ENCODE peak calls at places on chromosome 9, in ten cellular contexts. N is lower lobe of right lung; I is pancreas; M is NT2/D1; J is body of pancreas; S is fibroblast of lung; Q is iPS DF 6.9; V is astrocyte; P is cardiac muscle cell; A is CD8-positive, alpha-beta T cell. Z is an unnamed sample. For H3K27me3 and H3K36me3, the result is how much of the 10 kb centered on the place peaks cover.

GRCh38 chr9:89849096-89849495 is 244.3 kb downstream of the GADD45G start:
- DNase-seq in N (no peak), I (no peak), M (no peak), J (no peak), S (no peak), Q (no peak), V (no peak), P (no peak), A (no peak), Z (no peak)

GRCh38 chr9:87812375-87813118 is 70.1 kb upstream of the SPATA31E1 start:
- DNase-seq in N (no peak), I (no peak), M (no peak), J (no peak), S (peak), Q (no peak), V (peak), P (no peak), A (no peak), Z (peak)

GRCh38 chr9:98085955-98086354 is 29.4 kb downstream of the NANS start:
- DNase-seq in N (no peak), I (no peak), M (no peak), J (no peak), S (no peak), Q (no peak), V (no peak), P (peak), A (no peak), Z (peak)

GRCh38 chr9:17204611-17205165 is 69.8 kb downstream of the CNTLN start:
- DNase-seq in N (no peak), I (no peak), M (peak), J (no peak), S (no peak), Q (no peak), V (no peak), P (peak), A (no peak), Z (peak)

GRCh38 chr9:95504053-95504963 is 12.5 kb downstream of the PTCH1 start:
- DNase-seq in N (no peak), I (no peak), M (no peak), J (peak), S (peak), Q (no peak), V (no peak), P (peak), A (no peak), Z (peak)

GRCh38 chr9:86321373-86321772 is 32.8 kb downstream of the TUT7 start:
- DNase-seq in N (no peak), I (no peak), M (no peak), J (no peak), S (peak), Q (no peak), V (peak), P (no peak), A (no peak), Z (no peak)

GRCh38 chr9:97109194-97109811 is 70.4 kb upstream of the CTSV start:
- DNase-seq in N (no peak), I (peak), M (peak), J (peak), S (peak), Q (peak), V (peak), P (peak), A (peak), Z (peak)

GRCh38 chr9:8241201-8241600 is 441.6 kb upstream of the DMAC1 start:
- DNase-seq in N (no peak), I (no peak), M (no peak), J (no peak), S (no peak), Q (no peak), V (no peak), P (no peak), A (no peak), Z (no peak)

GRCh38 chr9:4225291-4226119 is 74.4 kb downstream of the GLIS3 start:
- DNase-seq in N (no peak), I (no peak), M (no peak), J (no peak), S (peak), Q (no peak), V (peak), P (no peak), A (no peak), Z (no peak)

GRCh38 chr9:33221568-33221884 is 18.4 kb upstream of the SPINK4 start:
- DNase-seq in N (no peak), I (no peak), M (no peak), J (no peak), S (no peak), Q (no peak), V (no peak), P (no peak), A (no peak), Z (no peak)

GRCh38 chr9:121340676-121341392 is 29.2 kb downstream of the STOM start:
- DNase-seq in N (no peak), I (no peak), M (no peak), J (no peak), S (no peak), Q (no peak), V (no peak), P (no peak), A (no peak), Z (no peak)

GRCh38 chr9:116662633-116663032 is 24.5 kb upstream of the TRIM32 start:
- DNase-seq in N (no peak), I (no peak), M (no peak), J (no peak), S (peak), Q (no peak), V (no peak), P (no peak), A (no peak), Z (no peak)

GRCh38 chr9:23342296-23342695 is 483.7 kb downstream of the ELAVL2 start:
- DNase-seq in N (no peak), I (no peak), M (no peak), J (no peak), S (peak), Q (no peak), V (peak), P (no peak), A (no peak), Z (no peak)

GRCh38 chr9:1098551-1098950 is 48.4 kb downstream of the DMRT2 start:
- DNase-seq in N (no peak), I (no peak), M (no peak), J (no peak), S (no peak), Q (no peak), V (no peak), P (no peak), A (no peak), Z (no peak)

GRCh38 chr9:122383992-122384461 is 13.2 kb downstream of the PTGS1 start:
- DNase-seq in N (no peak), I (no peak), M (no peak), J (no peak), S (peak), Q (no peak), V (peak), P (no peak), A (no peak), Z (no peak)

GRCh38 chr9:70470050-70471015 is 55.9 kb upstream of the KLF9 start:
- DNase-seq in N (no peak), I (peak), M (no peak), J (peak), S (no peak), Q (no peak), V (no peak), P (peak), A (no peak), Z (no peak)

GRCh38 chr9:17852108-17852507 is 273.2 kb downstream of the SH3GL2 start:
- DNase-seq in N (no peak), I (no peak), M (no peak), J (no peak), S (no peak), Q (no peak), V (no peak), P (no peak), A (no peak), Z (no peak)

GRCh38 chr9:113129466-113129865 is 21.3 kb upstream of the SLC31A2 start:
- DNase-seq in N (no peak), I (no peak), M (no peak), J (no peak), S (no peak), Q (no peak), V (no peak), P (no peak), A (no peak), Z (no peak)

GRCh38 chr9:114054191-114054690 is 23.9 kb downstream of the AMBP start:
- DNase-seq in N (no peak), I (no peak), M (no peak), J (no peak), S (no peak), Q (no peak), V (no peak), P (no peak), A (no peak), Z (no peak)

GRCh38 chr9:29422445-29422844 is 1849.2 kb upstream of the C9orf72 start:
- DNase-seq in N (no peak), I (no peak), M (no peak), J (no peak), S (no peak), Q (no peak), V (no peak), P (no peak), A (no peak), Z (no peak)

GRCh38 chr9:99489043-99489378 is 266.9 kb downstream of the SEC61B start:
- DNase-seq in N (no peak), I (no peak), M (no peak), J (no peak), S (peak), Q (no peak), V (peak), P (no peak), A (no peak), Z (no peak)

GRCh38 chr9:38182321-38182720 is 113.3 kb upstream of the SHB start:
- DNase-seq in N (no peak), I (peak), M (no peak), J (peak), S (no peak), Q (no peak), V (no peak), P (peak), A (no peak), Z (no peak)

GRCh38 chr9:18543406-18543965 is 69.5 kb downstream of the ADAMTSL1 start:
- DNase-seq in N (no peak), I (no peak), M (no peak), J (no peak), S (peak), Q (no peak), V (peak), P (no peak), A (no peak), Z (no peak)

GRCh38 chr9:107841078-107841477 is 351.5 kb upstream of the KLF4 start:
- DNase-seq in N (no peak), I (no peak), M (no peak), J (no peak), S (no peak), Q (no peak), V (no peak), P (no peak), A (no peak), Z (no peak)

GRCh38 chr9:16245756-16246440 is 624.6 kb downstream of the BNC2 start:
- DNase-seq in N (no peak), I (no peak), M (no peak), J (no peak), S (peak), Q (no peak), V (no peak), P (no peak), A (no peak), Z (no peak)

GRCh38 chr9:135179976-135180375 is 92.5 kb downstream of the OLFM1 start:
- DNase-seq in N (no peak), I (no peak), M (no peak), J (no peak), S (no peak), Q (no peak), V (no peak), P (no peak), A (no peak), Z (no peak)
- H3K4me3 ChIP-seq in N (no peak), I (no peak), M (no peak), J (no peak), S (no peak), Q (no peak), V (no peak), P (no peak), A (no peak), Z (no peak)

GRCh38 chr9:22005083-22005699 is 3.9 kb downstream of the CDKN2B start:
- DNase-seq in N (no peak), I (no peak), M (no peak), J (no peak), S (no peak), Q (no peak), V (peak), P (peak), A (peak), Z (peak)
- H3K27me3 ChIP-seq in N (under half), I (under half), M (half or more), J (under half), S (under half), Q (under half), V (under half), P (half or more), A (under half), Z (half or more)

GRCh38 chr9:133768371-133768858 is 30.3 kb upstream of the SARDH start:
- DNase-seq in N (peak), I (no peak), M (no peak), J (peak), S (no peak), Q (no peak), V (no peak), P (no peak), A (no peak), Z (peak)
- H3K36me3 ChIP-seq in N (under half), I (under half), M (under half), J (under half), S (under half), Q (under half), V (under half), P (under half), A (under half), Z (under half)

GRCh38 chr9:35606726-35607125 is 1.7 kb downstream of the TESK1 start:
- DNase-seq in N (no peak), I (no peak), M (no peak), J (no peak), S (no peak), Q (no peak), V (no peak), P (no peak), A (no peak), Z (peak)
- H3K4me3 ChIP-seq in N (peak), I (no peak), M (no peak), J (no peak), S (no peak), Q (no peak), V (no peak), P (no peak), A (no peak), Z (no peak)

DNA sequence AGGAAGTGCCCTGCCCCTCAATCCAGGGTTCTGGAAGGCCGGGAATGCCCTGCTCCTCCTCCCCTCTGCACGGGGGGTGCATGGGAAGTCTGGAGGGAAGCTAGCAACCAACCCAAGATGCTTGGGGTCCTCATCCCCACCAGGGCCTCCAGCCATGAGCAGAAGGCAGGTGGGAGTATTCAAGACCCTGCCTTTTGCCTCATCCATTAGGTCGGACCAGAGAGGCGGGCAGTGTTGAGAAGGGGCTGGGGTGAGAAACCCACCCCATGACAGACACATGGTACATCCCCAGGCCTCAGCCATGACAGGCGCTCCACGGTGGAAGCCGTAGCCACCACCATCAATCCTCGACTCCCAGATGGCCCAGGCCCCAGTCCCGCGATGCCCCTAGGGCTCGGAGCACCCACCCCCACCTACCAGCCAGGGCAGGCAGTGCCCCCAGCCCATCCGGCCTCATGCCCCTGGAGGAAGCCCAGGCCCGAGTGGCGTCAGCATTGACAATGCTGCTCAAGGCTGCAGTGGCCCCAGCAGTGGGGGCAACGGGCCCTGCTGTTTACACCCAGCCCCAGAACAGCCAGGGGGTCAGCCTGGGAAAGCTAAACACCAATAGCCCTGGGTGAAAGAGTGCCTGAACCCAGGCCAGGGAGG is 8.6 kb downstream of the NR5A1 start:
- DNase-seq in N (no peak), I (no peak), M (no peak), J (no peak), S (no peak), Q (no peak), V (no peak), P (no peak), A (no peak), Z (no peak)
- H3K27me3 ChIP-seq in N (half or more), I (under half), M (under half), J (under half), S (under half), Q (under half), V (under half), P (under half), A (under half), Z (under half)

GRCh38 chr9:130881516-130881915 is 15.1 kb downstream of the QRFP start:
- DNase-seq in N (no peak), I (no peak), M (no peak), J (no peak), S (no peak), Q (no peak), V (no peak), P (no peak), A (no peak), Z (no peak)
- H3K36me3 ChIP-seq in N (half or more), I (under half), M (half or more), J (under half), S (under half), Q (under half), V (half or more), P (half or more), A (under half), Z (under half)

GRCh38 chr9:124676159-124676551 is 95.0 kb downstream of the NR6A1 start:
- DNase-seq in N (no peak), I (peak), M (no peak), J (peak), S (no peak), Q (no peak), V (no peak), P (no peak), A (no peak), Z (no peak)
- H3K4me3 ChIP-seq in N (no peak), I (no peak), M (no peak), J (no peak), S (no peak), Q (no peak), V (no peak), P (no peak), A (no peak), Z (no peak)

DNA sequence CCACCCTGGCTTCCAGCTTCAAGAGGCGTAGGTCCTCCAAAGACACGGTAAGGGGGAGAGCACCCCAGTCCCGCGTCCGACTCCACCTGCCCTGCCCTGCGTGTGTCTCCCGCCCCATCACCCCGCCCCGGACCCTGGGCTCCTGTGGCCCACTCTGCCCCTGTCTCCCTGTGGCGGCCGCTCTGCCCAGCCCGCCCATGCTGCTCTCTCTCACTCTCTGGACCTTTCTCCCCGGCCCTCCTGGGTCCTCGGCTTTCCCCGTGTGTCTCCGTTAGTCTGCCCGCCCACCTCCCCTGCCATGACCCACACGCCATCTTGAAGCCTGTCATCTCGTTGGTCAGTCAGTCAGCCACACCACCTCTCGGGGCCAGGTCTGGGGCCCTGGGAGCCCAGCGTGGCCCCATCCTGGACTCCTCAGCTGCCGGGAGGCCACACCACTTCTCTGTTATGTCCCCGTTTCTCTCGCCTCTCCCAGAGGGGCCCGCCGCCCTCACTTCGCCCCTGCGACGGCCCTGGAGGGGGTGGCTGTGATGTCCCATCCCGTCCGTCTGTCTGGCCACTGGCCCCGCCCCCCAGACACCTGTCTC is 4.5 kb downstream of the LRRC26 start:
- DNase-seq in N (no peak), I (no peak), M (no peak), J (no peak), S (no peak), Q (no peak), V (no peak), P (no peak), A (no peak), Z (peak)
- H3K27me3 ChIP-seq in N (half or more), I (under half), M (half or more), J (under half), S (half or more), Q (under half), V (under half), P (half or more), A (under half), Z (half or more)

GRCh38 chr9:74282526-74283253 is 214.4 kb upstream of the RORB start:
- DNase-seq in N (no peak), I (no peak), M (no peak), J (no peak), S (no peak), Q (no peak), V (no peak), P (no peak), A (no peak), Z (no peak)
- H3K36me3 ChIP-seq in N (under half), I (under half), M (under half), J (under half), S (under half), Q (under half), V (under half), P (under half), A (under half), Z (under half)

Z was measured in H7.